ENCODE peak calls at places on chromosome 16, in eight cellular contexts. Q is pancreas, M is lower lobe of right lung, A is cardiac fibroblast, J is body of pancreas, B is kidney epithelial cell, S is fibroblast of pulmonary artery, W is SK-N-SH. P is an unnamed sample.

GRCh38 chr16:24430937-24431760 is 108.2 kb upstream of the RBBP6 start:
- DNase-seq in B (no peak), A (no peak), Q (no peak), J (no peak), S (no peak), W (no peak), M (no peak), P (no peak)

GRCh38 chr16:68936729-68937631 is 93.6 kb downstream of the TANGO6 start:
- DNase-seq in S (peak; percentile 31), W (no peak), A (peak; percentile 47), Q (no peak), B (no peak), M (no peak), J (no peak), P (peak; percentile 14)

GRCh38 chr16:67277999-67278772 is 1.1 kb upstream of the PLEKHG4 start:
- DNase-seq in A (peak; percentile 76), S (peak; percentile 75), Q (no peak), W (no peak), B (no peak), M (no peak), J (no peak), P (peak; percentile 93)

GRCh38 chr16:82425661-82426060 is 201.1 kb upstream of the CDH13 start:
- DNase-seq in B (no peak), A (no peak), W (no peak), Q (no peak), M (no peak), S (no peak), J (no peak), P (no peak)

GRCh38 chr16:88940196-88941050 is 36.6 kb downstream of the CBFA2T3 start:
- DNase-seq in B (no peak), W (peak; percentile 63), S (no peak), A (no peak), J (peak; percentile 81), Q (peak; percentile 82), M (no peak), P (peak; percentile 40)

GRCh38 chr16:19907161-19907992 is 22.7 kb upstream of the GPRC5B start:
- DNase-seq in J (peak; percentile 77), M (peak; percentile 61), W (peak; percentile 79), B (no peak), A (peak; percentile 81), S (peak; percentile 79), Q (peak; percentile 46), P (peak; percentile 45)

GRCh38 chr16:17395849-17396480 is 74.8 kb downstream of the XYLT1 start:
- DNase-seq in M (no peak), Q (peak; percentile 72), W (no peak), B (no peak), S (peak; percentile 21), A (peak; percentile 50), J (peak; percentile 69), P (no peak)

GRCh38 chr16:48498761-48499600 is 111.0 kb downstream of the N4BP1 start:
- DNase-seq in Q (peak; percentile 26), M (no peak), J (peak; percentile 47), S (peak; percentile 96), A (peak; percentile 96), B (no peak), W (no peak), P (peak; percentile 81)

GRCh38 chr16:71214771-71215381 is 15.6 kb downstream of the HYDIN start:
- DNase-seq in B (no peak), J (no peak), S (peak; percentile 8), W (no peak), A (peak; percentile 10), Q (no peak), M (no peak), P (no peak)

GRCh38 chr16:66580605-66581209 is 1.4 kb downstream of the CMTM2 start:
- DNase-seq in W (no peak), Q (no peak), M (no peak), B (peak; percentile 61), S (peak; percentile 66), J (no peak), A (peak; percentile 70), P (peak; percentile 72)

GRCh38 chr16:78441298-78441697 is 341.8 kb downstream of the WWOX start:
- DNase-seq in J (no peak), Q (no peak), W (no peak), B (no peak), M (no peak), A (no peak), S (no peak), P (no peak)

GRCh38 chr16:68737730-68738590 is 868 bp downstream of the CDH1 start:
- DNase-seq in S (no peak), M (peak; percentile 81), B (no peak), W (peak; percentile 64), Q (peak; percentile 85), A (no peak), J (peak; percentile 92), P (no peak)

GRCh38 chr16:31527617-31528287 is at the start of gene AHSP:
- DNase-seq in J (no peak), S (no peak), M (no peak), W (no peak), A (no peak), B (no peak), Q (no peak), P (no peak)

GRCh38 chr16:52271088-52271487 is 275.9 kb downstream of the TOX3 start:
- DNase-seq in Q (no peak), M (no peak), J (no peak), B (no peak), W (no peak), A (no peak), S (no peak), P (no peak)

GRCh38 chr16:84266451-84266850 is 26.6 kb upstream of the KCNG4 start:
- DNase-seq in Q (peak; percentile 6), A (peak; percentile 77), S (peak; percentile 75), B (no peak), W (peak; percentile 85), J (peak; percentile 25), M (no peak), P (peak; percentile 40)

GRCh38 chr16:49332589-49333267 is 40.9 kb upstream of the C16orf78 start:
- DNase-seq in Q (no peak), A (no peak), B (no peak), S (no peak), W (no peak), J (no peak), M (no peak), P (no peak)

GRCh38 chr16:64089697-64090096 is 1032.2 kb downstream of the CDH11 start:
- DNase-seq in M (no peak), S (peak; percentile 43), B (no peak), A (peak; percentile 30), J (no peak), W (peak; percentile 13), Q (no peak), P (no peak)

GRCh38 chr16:17397499-17397891 is 73.3 kb downstream of the XYLT1 start:
- DNase-seq in M (no peak), J (peak; percentile 57), B (no peak), Q (peak; percentile 69), W (peak; percentile 59), A (peak; percentile 50), S (peak; percentile 46), P (peak; percentile 77)

DNA sequence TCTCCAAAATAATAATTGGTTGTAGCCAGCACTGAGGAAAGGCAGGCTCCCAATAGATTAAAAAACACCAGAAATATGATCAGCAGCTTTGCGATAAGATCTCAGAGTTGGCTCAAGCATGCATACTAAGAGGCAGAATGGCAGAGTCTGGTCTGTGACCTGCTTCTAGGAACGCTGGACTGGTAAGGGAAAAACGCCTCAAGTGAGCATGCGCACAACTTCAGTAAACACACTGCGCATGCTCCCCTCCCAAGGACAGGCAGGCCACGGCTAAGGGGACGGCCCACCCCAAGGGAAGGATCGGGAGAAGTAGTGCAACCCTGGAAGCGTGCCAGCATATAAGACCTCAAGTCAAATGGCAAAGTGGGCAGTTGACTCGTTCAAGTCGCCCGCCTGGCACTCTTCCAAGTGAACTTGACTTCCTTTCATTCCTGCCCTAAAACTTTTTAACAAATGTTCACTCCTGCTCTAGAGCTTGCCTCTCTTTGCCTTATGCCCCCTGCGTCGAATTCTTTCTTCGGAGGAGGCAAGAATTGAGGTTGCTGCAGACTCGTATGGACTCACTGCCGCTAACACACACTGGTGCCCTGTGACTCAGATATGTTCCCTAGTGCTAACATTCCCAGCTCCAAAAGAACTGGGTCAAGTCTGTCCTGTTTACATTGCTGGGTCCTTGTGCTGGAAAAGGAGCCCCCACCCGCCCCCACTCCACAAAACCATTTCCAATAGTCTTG is 22.4 kb upstream of the PRM1 start:
- DNase-seq in S (no peak), W (peak; percentile 85), B (no peak), M (peak; percentile 60), J (peak; percentile 56), Q (peak; percentile 16), A (no peak), P (no peak)
- H3K4me3 ChIP-seq in S (no peak overlapping the region), W (no peak overlapping the region), B (no peak overlapping the region), M (no peak overlapping the region), J (no peak overlapping the region), Q (no peak overlapping the region), A (no peak overlapping the region), P (no peak overlapping the region)

DNA sequence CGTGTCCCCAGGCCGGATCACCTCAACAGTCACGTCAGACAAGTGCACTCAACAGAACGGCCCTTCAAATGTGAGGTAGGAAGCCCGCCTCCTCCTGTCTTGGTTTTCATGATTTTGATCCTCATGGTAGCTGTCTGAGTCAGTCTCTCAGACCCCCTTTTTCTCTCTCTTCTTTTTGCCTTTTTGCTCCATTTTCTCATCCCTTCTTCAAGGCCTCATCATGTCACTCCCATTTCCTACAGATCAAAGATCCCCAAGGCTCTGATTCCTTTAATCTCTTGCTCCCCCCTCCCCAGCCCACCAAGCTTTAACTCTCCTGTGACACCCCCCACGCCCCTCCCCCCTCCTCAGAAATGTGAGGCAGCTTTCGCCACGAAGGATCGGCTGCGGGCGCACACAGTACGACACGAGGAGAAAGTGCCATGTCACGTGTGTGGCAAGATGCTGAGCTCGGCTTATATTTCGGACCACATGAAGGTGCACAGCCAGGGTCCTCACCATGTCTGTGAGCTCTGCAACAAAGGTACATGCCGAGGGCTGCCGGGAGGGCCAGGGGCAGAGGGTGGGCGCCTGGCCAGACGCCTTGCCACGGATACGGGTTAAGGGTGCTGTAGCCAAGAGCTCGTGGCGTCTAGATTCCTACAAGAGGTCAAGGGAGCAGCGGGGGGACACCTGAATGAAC is 2.0 kb downstream of the MAZ start:
- DNase-seq in J (no peak), S (no peak), B (no peak), A (no peak), M (no peak), Q (peak; percentile 37), W (no peak), P (no peak)
- H3K4me3 ChIP-seq in J (no peak overlapping the region), S (peak overlapping the region; percentile 66), B (peak overlapping the region; percentile 66), A (peak overlapping the region; percentile 52), M (peak overlapping the region; percentile 69), Q (no peak overlapping the region), W (peak overlapping the region; percentile 70), P (peak overlapping the region; percentile 62)

GRCh38 chr16:65318138-65318537 is 196.3 kb upstream of the CDH11 start:
- DNase-seq in S (no peak), A (no peak), M (no peak), Q (no peak), B (no peak), J (no peak), W (peak; percentile 64), P (peak; percentile 24)
- H3K4me3 ChIP-seq in S (no peak overlapping the region), A (no peak overlapping the region), M (no peak overlapping the region), Q (no peak overlapping the region), B (no peak overlapping the region), J (no peak overlapping the region), W (no peak overlapping the region), P (no peak overlapping the region)

DNA sequence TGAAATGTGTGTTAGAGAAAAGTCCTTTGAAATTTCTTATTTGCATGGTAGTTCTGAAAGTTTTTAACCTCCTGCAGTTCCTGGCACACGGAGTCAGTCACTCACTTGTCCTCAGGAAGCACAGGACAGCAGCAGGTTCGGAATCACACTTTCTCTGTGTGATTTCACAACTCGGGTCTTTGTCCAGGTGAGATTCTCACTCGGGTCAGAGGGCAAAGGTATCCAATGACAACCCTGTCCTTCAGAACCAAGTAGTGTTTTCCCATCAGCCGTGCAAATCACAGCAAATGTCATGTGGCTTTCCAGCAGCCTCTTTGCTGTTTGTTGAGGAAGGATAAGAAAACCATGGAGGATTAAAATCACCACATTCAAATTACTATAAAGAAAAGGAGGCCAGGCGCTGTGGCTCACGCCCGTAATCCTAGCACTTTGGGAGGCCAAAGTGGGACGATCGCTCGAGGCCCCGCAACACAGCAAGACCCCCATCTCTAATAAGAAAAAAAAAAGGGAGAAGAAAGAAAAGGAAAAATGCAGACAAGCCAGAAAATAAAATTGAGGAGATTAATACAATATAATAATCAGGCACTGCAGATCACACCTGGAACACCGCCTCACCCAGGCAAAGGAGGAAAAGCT is 22.0 kb downstream of the ADCY9 start:
- DNase-seq in M (peak; percentile 29), A (no peak), J (no peak), Q (no peak), B (no peak), W (no peak), S (no peak), P (no peak)
- H3K4me3 ChIP-seq in M (no peak overlapping the region), A (no peak overlapping the region), J (no peak overlapping the region), Q (no peak overlapping the region), B (no peak overlapping the region), W (no peak overlapping the region), S (no peak overlapping the region), P (no peak overlapping the region)